ENCODE peak calls at places on chromosomes 4 and X, in four cellular contexts. Z is astrocyte, L is lung, S is breast epithelium. K is an unnamed sample. For H3K4me1, the result is how much of the 10 kb centered on the place peaks cover.

GRCh38 chrX:20438871-20439526 is 172.3 kb upstream of the RPS6KA3 start:
- DNase-seq in S (no peak), Z (no peak), L (no peak), K (no peak)

GRCh38 chr4:37715889-37716402 is 29.8 kb upstream of the RELL1 start:
- DNase-seq in Z (peak), S (no peak), L (no peak), K (no peak)

GRCh38 chr4:159071178-159071968 is 31.5 kb upstream of the RAPGEF2 start:
- DNase-seq in Z (peak), L (no peak), S (no peak), K (peak)

GRCh38 chrX:7132335-7133035 is 15.0 kb upstream of the STS start:
- DNase-seq in Z (peak), L (peak), S (peak), K (peak)

GRCh38 chr4:11805837-11806236 is 377.1 kb upstream of the HS3ST1 start:
- DNase-seq in Z (no peak), S (no peak), L (no peak), K (peak)

GRCh38 chr4:16573744-16574143 is 324.7 kb downstream of the LDB2 start:
- DNase-seq in Z (peak), L (no peak), S (no peak), K (peak)

GRCh38 chr4:109232666-109233065 is 69.8 kb downstream of the COL25A1 start:
- DNase-seq in S (no peak), L (no peak), Z (peak), K (no peak)

GRCh38 chr4:77022581-77023133 is 53.1 kb downstream of the CCNI start:
- DNase-seq in L (no peak), Z (peak), S (no peak), K (peak)

GRCh38 chr4:139951051-139951450 is 202.9 kb downstream of the MAML3 start:
- DNase-seq in L (no peak), S (peak), Z (peak), K (peak)

GRCh38 chrX:111170017-111170416 is 74.0 kb downstream of the PAK3 start:
- DNase-seq in Z (peak), S (no peak), L (no peak), K (no peak)

GRCh38 chr4:45317276-45317675 is 590.9 kb upstream of the GNPDA2 start:
- DNase-seq in L (no peak), Z (no peak), S (no peak), K (no peak)

GRCh38 chr4:96099031-96099430 is 259.1 kb downstream of the PDHA2 start:
- DNase-seq in Z (no peak), L (no peak), S (no peak), K (no peak)

GRCh38 chr4:89119836-89120235 is 8.5 kb downstream of the TIGD2 start:
- DNase-seq in Z (peak), L (no peak), S (no peak), K (no peak)

GRCh38 chr4:72858328-72858727 is 211.2 kb downstream of the COX18 start:
- DNase-seq in L (no peak), S (no peak), Z (peak), K (peak)

GRCh38 chr4:15232725-15233597 is 194.9 kb upstream of the C1QTNF7 start:
- DNase-seq in L (no peak), S (no peak), Z (peak), K (peak)

GRCh38 chr4:184510431-184510830 is 36.1 kb upstream of the IRF2 start:
- DNase-seq in S (no peak), Z (no peak), L (no peak), K (no peak)
- H3K4me1 ChIP-seq in S (under half), Z (under half), L (under half), K (under half)

DNA sequence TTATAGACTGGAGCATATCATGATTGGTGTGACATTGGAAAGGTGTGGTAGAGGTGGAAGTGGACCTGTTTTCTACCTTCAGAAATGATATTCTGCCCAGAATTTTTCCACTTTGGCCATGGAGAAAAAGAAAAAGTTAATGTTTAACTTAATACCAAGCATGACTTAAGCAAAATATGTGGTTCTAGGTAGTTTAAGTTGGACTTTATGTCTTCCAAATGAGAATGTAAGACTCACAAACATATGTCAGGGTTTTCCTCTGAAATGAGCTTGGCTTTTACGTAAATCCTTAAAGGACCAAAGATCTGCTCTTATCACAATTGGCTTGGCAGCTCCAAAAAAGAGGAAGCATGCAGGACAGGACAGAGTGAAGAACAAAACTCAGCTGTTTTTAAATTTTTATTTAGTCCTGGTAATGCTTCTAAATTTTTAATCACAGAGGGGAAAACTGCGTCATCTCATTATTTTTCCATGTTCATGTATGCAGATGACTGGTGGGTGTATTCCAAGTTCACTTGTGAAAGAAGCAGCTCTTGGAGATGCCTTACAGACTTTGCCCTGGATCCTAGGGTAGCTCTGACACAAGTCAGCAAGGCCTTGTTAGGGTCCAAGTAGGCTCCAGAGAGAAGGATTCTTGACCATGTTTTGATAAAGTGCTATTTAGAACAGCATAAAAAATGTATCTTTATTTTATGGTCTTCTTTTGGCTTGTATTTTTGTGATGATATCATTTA is 98.2 kb downstream of the ANK2 start:
- DNase-seq in S (no peak), L (no peak), Z (no peak), K (no peak)
- H3K4me1 ChIP-seq in S (under half), L (under half), Z (under half), K (under half)

GRCh38 chr4:132266374-132266773 is 882.7 kb upstream of the PCDH10 start:
- DNase-seq in Z (no peak), L (no peak), S (no peak), K (no peak)

GRCh38 chr4:132269303-132269990 is 879.6 kb upstream of the PCDH10 start:
- DNase-seq in Z (no peak), S (no peak), L (no peak), K (no peak)
- H3K4me1 ChIP-seq in Z (under half), S (under half), L (under half), K (under half)

GRCh38 chr4:71338846-71339593 is at the start of gene SLC4A4:
- DNase-seq in Z (peak), L (no peak), S (no peak), K (peak)

GRCh38 chr4:71333960-71334951 is 4.6 kb upstream of the SLC4A4 start:
- DNase-seq in L (no peak), S (no peak), Z (peak), K (peak)

GRCh38 chr4:71333368-71333767 is 5.5 kb upstream of the SLC4A4 start:
- DNase-seq in L (no peak), S (no peak), Z (no peak), K (no peak)
- H3K4me1 ChIP-seq in L (under half), S (under half), Z (under half), K (under half)

DNA sequence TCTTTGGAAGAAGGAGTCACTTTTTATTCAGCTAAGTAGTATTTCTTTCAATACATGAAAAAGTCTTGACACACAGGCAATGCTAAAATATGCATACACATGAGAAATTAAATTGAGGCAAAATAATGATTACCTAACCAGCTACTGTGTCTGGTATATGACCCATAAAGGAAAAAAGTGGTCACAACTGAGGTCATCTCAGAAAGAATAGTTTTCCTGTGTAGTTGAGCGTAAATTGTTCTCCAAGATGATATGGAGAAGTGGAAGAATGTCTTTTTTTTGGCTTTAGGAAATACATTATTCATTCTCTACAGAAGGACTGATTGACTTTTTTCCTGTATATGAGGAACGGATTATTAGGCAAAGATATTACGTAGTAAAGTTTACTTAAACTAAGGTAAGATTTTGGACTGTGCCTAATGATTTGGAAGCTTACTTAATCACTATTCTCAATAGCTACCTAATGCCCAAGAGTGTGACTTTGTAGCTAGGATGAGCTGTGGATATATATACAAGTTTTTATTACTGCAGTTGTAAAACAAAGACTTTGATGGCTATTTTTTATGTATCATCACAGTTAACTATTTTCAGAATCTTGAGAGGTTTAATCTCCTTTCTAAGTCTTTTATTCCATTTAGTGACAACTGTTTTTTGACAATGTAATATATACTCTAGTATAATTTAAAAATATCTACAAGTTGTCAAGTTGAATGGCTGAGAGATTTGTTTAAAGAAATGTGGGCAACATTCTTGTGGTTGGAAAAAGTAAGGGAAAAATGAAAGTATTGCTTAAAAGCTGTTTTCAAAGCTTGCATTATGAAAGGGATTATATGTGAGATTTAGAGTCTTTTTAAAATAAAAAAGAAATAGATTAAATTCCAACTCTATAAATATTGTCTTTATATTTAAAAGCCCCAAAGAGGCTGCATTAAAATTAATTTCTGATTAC is 100.1 kb downstream of the PDLIM5 start:
- DNase-seq in S (no peak), L (no peak), Z (peak), K (peak)
- H3K4me1 ChIP-seq in S (under half), L (under half), Z (under half), K (under half)

GRCh38 chrX:69793260-69793935 is 177.5 kb downstream of the EDA start:
- DNase-seq in L (no peak), Z (no peak), S (no peak), K (no peak)
- H3K4me1 ChIP-seq in L (under half), Z (under half), S (under half), K (under half)

GRCh38 chr4:25852105-25852504 is 10.7 kb downstream of the SEL1L3 start:
- DNase-seq in S (no peak), Z (no peak), L (no peak), K (no peak)
- H3K4me1 ChIP-seq in S (under half), Z (under half), L (under half), K (under half)

DNA sequence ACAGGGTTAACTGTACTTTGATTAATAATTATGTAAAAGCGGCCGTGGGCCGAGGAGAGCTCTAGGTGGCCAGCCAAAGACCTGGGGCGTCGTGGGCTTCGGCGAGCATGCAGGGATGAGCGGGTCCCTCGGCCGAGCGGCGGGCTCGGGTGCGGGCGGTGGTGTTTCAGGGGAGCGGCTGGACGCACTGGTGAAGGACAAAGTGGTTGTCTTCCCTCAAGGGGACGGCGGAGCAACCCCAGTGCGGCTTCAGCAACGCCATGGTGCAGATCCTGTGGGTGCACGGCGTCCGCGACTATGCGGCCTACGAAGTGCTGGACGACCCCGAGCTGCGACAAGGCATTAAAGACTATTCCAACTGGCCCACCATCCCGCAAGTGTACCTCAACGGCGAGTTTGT is 103.0 kb upstream of the C1GALT1C1 start:
- DNase-seq in Z (no peak), S (no peak), L (no peak), K (no peak)
- H3K4me1 ChIP-seq in Z (under half), S (under half), L (under half), K (under half)